ENCODE peak calls at places on chromosomes 7 and 10, in five cellular contexts. I, V, F, C and J are unnamed samples.

GRCh38 chr7:114021135-114021534 is 102.3 kb upstream of the PPP1R3A start:
- DNase-seq in I (no peak), V (no peak), F (no peak), C (no peak), J (no peak)

GRCh38 chr7:77202544-77202976 is 2.9 kb upstream of the FGL2 start:
- DNase-seq in I (no peak), V (no peak), F (no peak), C (no peak), J (no peak)

GRCh38 chr7:106744507-106745180 is 83.7 kb upstream of the CCDC71L start:
- DNase-seq in I (no peak), V (no peak), F (no peak), C (no peak), J (no peak)

GRCh38 chr10:47332371-47332770 is 10.1 kb downstream of the GDF2 start:
- DNase-seq in I (no peak), V (no peak), F (no peak), C (no peak), J (no peak)

GRCh38 chr7:129492406-129492805 is 9.9 kb upstream of the SMKR1 start:
- DNase-seq in I (no peak), V (peak; percentile 15), F (no peak), C (no peak), J (no peak)

GRCh38 chr10:114315566-114316420 is 76.7 kb downstream of the VWA2 start:
- DNase-seq in I (no peak), V (no peak), F (no peak), C (no peak), J (no peak)

GRCh38 chr10:32205666-32206065 is 141.3 kb downstream of the EPC1 start:
- DNase-seq in I (no peak), V (no peak), F (peak; percentile 90), C (no peak), J (no peak)

GRCh38 chr7:11726251-11727155 is 105.5 kb downstream of the THSD7A start:
- DNase-seq in I (no peak), V (no peak), F (no peak), C (peak; percentile 39), J (peak; percentile 15)

GRCh38 chr10:119305860-119306513 is 98.6 kb downstream of the GRK5 start:
- DNase-seq in I (peak; percentile 94), V (peak; percentile 99), F (peak; percentile 99), C (peak; percentile 42), J (peak; percentile 95)
- H3K4me3 ChIP-seq in I (no peak overlapping the region), V (no peak overlapping the region), F (no peak overlapping the region), C (no peak overlapping the region), J (no peak overlapping the region)

DNA sequence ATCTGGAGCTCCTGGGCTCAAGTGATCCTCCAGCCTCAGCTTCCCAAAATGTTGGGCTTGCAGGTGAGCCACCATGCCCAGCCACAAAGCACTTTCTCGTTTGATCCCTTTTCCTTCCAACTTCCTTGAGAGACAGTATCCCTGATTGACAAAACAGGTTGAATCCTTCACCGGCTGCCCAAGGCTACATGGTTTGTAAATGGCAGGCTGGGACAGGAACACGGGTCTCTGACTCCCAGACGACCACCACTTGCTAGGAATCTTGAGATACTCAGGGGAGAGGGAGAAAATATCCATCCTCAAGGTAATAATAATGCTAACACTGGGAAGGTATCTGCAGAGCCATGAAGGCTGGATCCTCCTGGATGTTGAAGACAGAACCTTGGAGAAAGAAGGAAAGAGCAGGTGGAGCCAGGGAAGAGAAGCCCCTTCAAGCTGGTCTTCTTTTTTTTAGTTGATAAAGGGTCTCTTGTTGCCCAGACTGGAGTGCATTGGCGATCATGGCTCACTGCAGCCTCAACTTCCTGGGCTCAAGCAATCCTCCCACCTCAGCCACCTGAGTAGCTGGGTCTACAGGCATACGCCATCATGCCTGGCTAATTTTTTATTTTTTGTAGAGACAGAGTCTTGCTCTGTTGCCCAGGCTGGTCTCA is 19.8 kb downstream of the MMRN2 start:
- DNase-seq in I (peak; percentile 52), V (no peak), F (no peak), C (no peak), J (no peak)
- H3K27me3 ChIP-seq in I (no peaks in the 10 kb centered on the region), V (no peaks in the 10 kb centered on the region), F (no peaks in the 10 kb centered on the region), C (no peaks in the 10 kb centered on the region), J (no peaks in the 10 kb centered on the region)

DNA sequence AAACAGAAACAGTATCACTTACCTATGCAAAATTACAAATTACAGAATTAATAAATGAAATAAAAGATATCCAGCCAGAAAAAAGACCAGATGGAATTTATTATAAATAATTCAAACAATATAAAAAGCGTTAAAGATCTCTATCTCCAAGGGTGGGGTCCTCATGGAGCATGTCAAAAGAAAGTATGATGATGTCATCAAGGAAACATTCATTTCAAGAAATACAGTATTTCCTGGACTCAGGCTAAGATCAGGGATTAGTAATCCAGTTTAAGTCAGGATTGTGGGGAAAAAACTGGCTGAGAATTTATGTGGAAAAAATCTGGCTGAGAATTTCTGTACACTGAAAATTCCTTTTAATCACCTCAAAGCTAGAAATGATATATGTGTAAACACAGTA is 1075.3 kb downstream of the XPNPEP1 start:
- DNase-seq in I (no peak), V (no peak), F (no peak), C (no peak), J (no peak)
- H3K9me3 ChIP-seq in I (peaks cover 6% of the 10 kb centered on the region), V (peaks cover 13% of the 10 kb centered on the region), F (peaks cover 3% of the 10 kb centered on the region), C (no peaks in the 10 kb centered on the region), J (no peaks in the 10 kb centered on the region)

DNA sequence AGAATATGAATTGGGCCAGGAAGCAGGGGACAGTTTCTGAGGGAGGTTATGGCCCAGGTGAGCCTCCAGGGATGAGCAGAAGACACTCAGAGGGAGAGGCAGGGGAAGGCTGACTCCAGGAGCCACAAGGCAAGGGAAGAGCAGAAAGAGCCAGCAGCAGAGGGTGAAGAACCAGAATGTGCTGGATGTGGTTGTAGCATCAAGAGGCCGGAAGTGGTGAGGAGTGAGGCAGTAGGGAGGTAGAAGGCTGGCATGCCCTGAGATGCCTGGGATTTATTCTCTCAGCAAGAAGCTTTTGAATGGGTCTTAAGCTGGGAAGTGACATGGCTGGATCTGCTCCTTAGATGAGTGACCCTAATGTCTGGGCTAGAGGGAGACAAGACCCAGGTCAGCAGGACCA is 311.7 kb downstream of the DOCK4 start:
- DNase-seq in I (no peak), V (no peak), F (no peak), C (no peak), J (no peak)
- H3K4me3 ChIP-seq in I (no peak overlapping the region), V (no peak overlapping the region), F (no peak overlapping the region), C (no peak overlapping the region), J (no peak overlapping the region)

GRCh38 chr10:117136391-117136975 is 1.6 kb downstream of the VAX1 start:
- DNase-seq in I (no peak), V (no peak), F (no peak), C (no peak), J (no peak)

GRCh38 chr10:117138838-117139580 is 939 bp upstream of the VAX1 start:
- DNase-seq in I (no peak), V (no peak), F (no peak), C (no peak), J (no peak)

GRCh38 chr10:117135480-117136140 is 2.5 kb downstream of the VAX1 start:
- DNase-seq in I (no peak), V (no peak), F (no peak), C (no peak), J (no peak)

GRCh38 chr10:117137911-117138642 is at the start of gene VAX1:
- DNase-seq in I (no peak), V (no peak), F (no peak), C (no peak), J (no peak)

GRCh38 chr10:117137031-117137910 is 799 bp downstream of the VAX1 start:
- DNase-seq in I (no peak), V (no peak), F (peak; percentile 22), C (no peak), J (peak; percentile 66)
- H3K27me3 ChIP-seq in I (peaks cover 35% of the 10 kb centered on the region), V (peaks cover 93% of the 10 kb centered on the region), F (peaks cover 73% of the 10 kb centered on the region), C (peaks cover 96% of the 10 kb centered on the region), J (peaks cover 6% of the 10 kb centered on the region)

DNA sequence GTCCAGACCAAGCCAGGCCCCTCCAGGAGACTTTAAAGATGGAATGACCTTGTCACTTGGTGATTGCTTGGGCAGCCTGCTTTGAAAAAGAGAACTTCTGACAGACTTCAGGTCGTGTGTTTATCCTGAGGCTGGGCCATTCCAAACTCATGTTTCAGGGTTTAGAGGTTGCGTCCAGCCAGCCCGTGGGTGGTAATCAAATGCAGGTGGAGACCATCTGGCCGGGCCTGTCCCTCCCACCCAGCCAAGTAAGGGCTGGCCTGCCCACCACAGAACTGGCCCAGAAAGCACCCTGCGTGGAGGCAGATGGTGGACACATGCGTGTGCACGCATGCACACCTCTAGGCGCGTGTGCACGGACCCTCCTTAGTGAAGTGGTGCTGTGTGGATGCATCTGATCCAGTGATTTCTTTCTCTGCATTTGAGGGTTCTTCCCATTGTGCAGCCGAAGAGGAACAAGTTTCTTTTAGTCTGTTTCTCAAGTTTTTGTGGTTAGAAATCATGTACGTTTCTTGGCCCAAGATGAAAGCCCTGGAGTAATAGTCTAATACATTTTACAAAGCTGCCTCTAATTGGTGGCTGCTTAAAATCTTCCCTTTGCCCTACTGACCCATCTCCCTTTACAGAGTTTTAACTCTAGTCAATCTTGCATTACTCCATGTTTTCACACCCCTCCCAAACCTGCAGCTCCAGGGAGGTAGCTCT is 43.0 kb downstream of the SUFU start:
- DNase-seq in I (no peak), V (no peak), F (no peak), C (no peak), J (no peak)
- H3K9me3 ChIP-seq in I (no peaks in the 10 kb centered on the region), V (no peaks in the 10 kb centered on the region), F (no peaks in the 10 kb centered on the region), C (no peaks in the 10 kb centered on the region), J (no peaks in the 10 kb centered on the region)

GRCh38 chr7:50657341-50657873 is 92.2 kb upstream of the DDC start:
- DNase-seq in I (peak; percentile 93), V (peak; percentile 34), F (peak; percentile 61), C (no peak), J (no peak)
- H3K4me3 ChIP-seq in I (no peak overlapping the region), V (no peak overlapping the region), F (no peak overlapping the region), C (no peak overlapping the region), J (no peak overlapping the region)

GRCh38 chr7:79454325-79454960 is 976 bp upstream of the MAGI2 start:
- DNase-seq in I (no peak), V (peak; percentile 80), F (no peak), C (peak; percentile 50), J (peak; percentile 41)

GRCh38 chr7:79453266-79453557 is 255 bp downstream of the MAGI2 start:
- DNase-seq in I (no peak), V (no peak), F (no peak), C (no peak), J (no peak)

GRCh38 chr7:79452495-79453265 is 787 bp downstream of the MAGI2 start:
- DNase-seq in I (no peak), V (peak; percentile 60), F (peak; percentile 52), C (peak; percentile 29), J (peak; percentile 24)

GRCh38 chr7:79455173-79455790 is 1.8 kb upstream of the MAGI2 start:
- DNase-seq in I (no peak), V (no peak), F (no peak), C (no peak), J (no peak)

DNA sequence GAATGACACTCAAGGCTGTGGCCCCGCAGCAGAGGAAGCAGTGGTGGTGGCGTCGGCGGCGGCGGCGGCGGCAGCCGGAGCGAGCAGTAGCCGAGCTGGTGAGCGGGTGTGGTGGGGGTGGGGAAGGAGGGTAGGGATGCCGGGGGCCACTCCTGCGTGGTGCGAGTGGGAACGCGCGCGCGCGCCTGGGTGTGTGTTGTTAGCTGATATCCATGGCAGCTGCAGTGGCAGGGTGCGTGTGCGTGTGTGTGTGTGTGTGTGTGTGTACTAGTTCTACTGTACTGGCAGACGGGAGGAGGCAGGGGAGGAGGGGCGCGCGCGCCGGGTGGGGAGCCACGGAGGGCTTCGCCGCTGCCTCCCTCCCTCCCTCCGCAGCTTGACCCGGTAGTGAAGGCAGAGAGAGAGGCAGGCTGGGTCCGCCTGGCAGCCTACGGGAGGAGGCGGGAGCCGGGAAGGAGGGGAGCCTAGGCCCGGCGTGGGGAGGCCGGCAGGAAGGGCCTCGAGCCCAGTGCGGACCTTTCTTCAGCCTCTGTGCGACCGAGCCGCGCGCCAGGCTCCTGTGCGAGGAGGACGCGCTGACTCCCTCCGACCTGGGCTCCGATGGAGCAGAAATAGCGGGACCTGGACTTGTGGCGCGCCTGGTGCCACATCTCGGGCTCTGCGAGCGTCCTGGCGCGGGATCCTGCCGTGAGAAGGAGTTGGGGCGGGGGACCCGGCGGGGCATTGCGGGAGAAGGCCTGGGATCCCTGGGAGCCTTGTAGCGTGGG is at the start of gene MAGI2:
- DNase-seq in I (peak; percentile 84), V (peak; percentile 93), F (peak; percentile 91), C (peak; percentile 88), J (peak; percentile 64)
- H3K27me3 ChIP-seq in I (no peaks in the 10 kb centered on the region), V (no peaks in the 10 kb centered on the region), F (no peaks in the 10 kb centered on the region), C (no peaks in the 10 kb centered on the region), J (no peaks in the 10 kb centered on the region)